ENCODE peak calls at places on chromosomes 6 and 20, in nine cellular contexts. C is left lung; W is dermis blood vessel endothelial cell; A is head of caudate nucleus; O is activated CD4-positive, alpha-beta T cell treated with anti-CD3 and anti-CD28 coated beads, Interleukin-2, amount 50 U/mL, for 48 hours; T is NCI-H1105; D is right cardiac atrium; Q is naive thymus-derived CD8-positive, alpha-beta T cell; U is Caco-2. E is an unnamed sample.

GRCh38 chr20:44057698-44058675 is 129.0 kb downstream of the JPH2 start:
- DNase-seq in W (no peak), C (no peak), A (no peak), D (no peak), O (no peak), T (peak), U (no peak), Q (no peak), E (no peak)

GRCh38 chr6:10384333-10384718 is 30.5 kb downstream of the TFAP2A start:
- DNase-seq in U (no peak), T (no peak), D (no peak), W (no peak), Q (no peak), A (no peak), C (no peak), O (no peak), E (no peak)

GRCh38 chr20:41356951-41357350 is 9.7 kb downstream of the EMILIN3 start:
- DNase-seq in D (peak), Q (no peak), A (no peak), C (peak), T (no peak), O (no peak), W (no peak), U (no peak), E (no peak)

GRCh38 chr20:2984956-2985661 is 58.3 kb upstream of the GNRH2 start:
- DNase-seq in O (peak), C (no peak), Q (no peak), U (no peak), A (no peak), T (no peak), D (no peak), W (peak), E (no peak)

GRCh38 chr20:17969276-17969883 is 562 bp downstream of the MGME1 start:
- DNase-seq in C (no peak), A (peak), T (no peak), Q (no peak), O (peak), W (peak), U (peak), D (no peak), E (peak)

GRCh38 chr20:51969191-51969590 is 166.9 kb upstream of the SALL4 start:
- DNase-seq in D (no peak), U (no peak), A (no peak), T (no peak), O (no peak), Q (no peak), C (no peak), W (no peak), E (no peak)

GRCh38 chr6:7528565-7528964 is 12.9 kb upstream of the DSP start:
- DNase-seq in D (no peak), T (no peak), O (no peak), U (no peak), Q (no peak), C (no peak), A (no peak), W (no peak), E (no peak)

GRCh38 chr20:63432577-63433061 is 39.8 kb downstream of the KCNQ2 start:
- DNase-seq in C (no peak), T (no peak), U (no peak), A (no peak), O (no peak), D (no peak), Q (no peak), W (peak), E (no peak)

GRCh38 chr6:127516676-127517273 is 2.4 kb downstream of the MTCL3 start:
- DNase-seq in C (no peak), D (no peak), W (peak), O (peak), Q (no peak), A (peak), U (peak), T (peak), E (peak)

GRCh38 chr20:34983995-34984735 is 28.5 kb downstream of the MYH7B start:
- DNase-seq in A (no peak), T (no peak), C (peak), O (no peak), W (no peak), U (no peak), Q (no peak), D (peak), E (no peak)

GRCh38 chr6:116948535-116949304 is 71.7 kb downstream of the RFX6 start:
- DNase-seq in T (no peak), O (no peak), D (no peak), Q (no peak), W (no peak), A (no peak), C (no peak), U (peak), E (no peak)

GRCh38 chr6:24982231-24982630 is 46.5 kb upstream of the RIPOR2 start:
- DNase-seq in W (no peak), C (no peak), D (no peak), O (no peak), Q (no peak), U (no peak), A (no peak), T (no peak), E (no peak)

GRCh38 chr20:58308680-58309527 is 611 bp upstream of the RAB22A start:
- DNase-seq in Q (peak), O (peak), A (peak), U (no peak), D (peak), W (peak), T (no peak), C (peak), E (peak)

GRCh38 chr6:144338474-144338873 is 53.3 kb downstream of the UTRN start:
- DNase-seq in D (no peak), U (no peak), W (no peak), Q (no peak), T (no peak), A (no peak), C (no peak), O (no peak), E (no peak)

GRCh38 chr6:44404022-44404714 is 16.7 kb downstream of the CDC5L start:
- DNase-seq in D (no peak), Q (no peak), U (no peak), A (no peak), O (no peak), C (no peak), T (no peak), W (no peak), E (no peak)

GRCh38 chr6:6560909-6561308 is 27.6 kb upstream of the LY86 start:
- DNase-seq in O (no peak), T (no peak), W (peak), D (no peak), Q (no peak), A (no peak), C (no peak), U (no peak), E (no peak)

GRCh38 chr6:42782689-42783176 is 881 bp downstream of the BICRAL start:
- DNase-seq in T (peak), O (peak), U (peak), W (peak), D (peak), A (peak), C (peak), Q (peak), E (peak)

GRCh38 chr6:3913958-3914337 is 64.8 kb downstream of the FAM50B start:
- DNase-seq in W (no peak), T (no peak), C (no peak), Q (no peak), O (no peak), D (no peak), U (no peak), A (no peak), E (no peak)

GRCh38 chr20:18679020-18679419 is 91.2 kb downstream of the DTD1 start:
- DNase-seq in W (no peak), O (no peak), Q (no peak), T (peak), C (no peak), A (no peak), U (no peak), D (no peak), E (no peak)

GRCh38 chr6:37176268-37177082 is 6.5 kb downstream of the PIM1 start:
- DNase-seq in U (no peak), A (no peak), O (no peak), C (no peak), T (no peak), W (no peak), Q (no peak), D (no peak), E (no peak)

GRCh38 chr20:62501801-62502495 is 26.2 kb upstream of the GATA5 start:
- DNase-seq in A (no peak), T (no peak), C (no peak), U (no peak), O (peak), Q (no peak), W (peak), D (no peak), E (no peak)

GRCh38 chr20:25315418-25316210 is 67.7 kb downstream of the PYGB start:
- DNase-seq in W (no peak), T (no peak), D (no peak), Q (no peak), O (no peak), A (no peak), U (no peak), C (peak), E (peak)

GRCh38 chr6:117992856-117993255 is 85.8 kb downstream of the SLC35F1 start:
- DNase-seq in O (no peak), A (peak), W (no peak), C (no peak), Q (no peak), D (no peak), T (peak), U (no peak), E (no peak)

GRCh38 chr20:4490595-4491280 is 231.0 kb upstream of the PRND start:
- DNase-seq in D (no peak), O (no peak), W (no peak), T (no peak), A (no peak), C (no peak), Q (no peak), U (no peak), E (no peak)

GRCh38 chr6:35385457-35386202 is 43.3 kb downstream of the PPARD start:
- DNase-seq in U (no peak), C (no peak), Q (no peak), O (no peak), W (no peak), A (no peak), D (peak), T (no peak), E (peak)

GRCh38 chr6:35781290-35781689 is 471 bp downstream of the CLPSL1 start:
- DNase-seq in D (no peak), W (no peak), T (no peak), C (no peak), Q (no peak), U (no peak), O (no peak), A (no peak), E (no peak)

GRCh38 chr6:121142093-121142492 is 192.2 kb downstream of the TBC1D32 start:
- DNase-seq in U (no peak), A (no peak), T (no peak), D (no peak), O (no peak), W (no peak), C (no peak), Q (no peak), E (no peak)

GRCh38 chr20:24048014-24048611 is 59.5 kb upstream of the GGTLC1 start:
- DNase-seq in T (no peak), O (no peak), U (no peak), W (no peak), C (no peak), D (no peak), Q (no peak), A (no peak), E (no peak)

GRCh38 chr20:43800186-43800585 is 73.4 kb upstream of the GTSF1L start:
- DNase-seq in D (no peak), T (no peak), U (no peak), A (no peak), Q (no peak), C (no peak), W (no peak), O (no peak), E (no peak)

GRCh38 chr20:36830791-36831691 is 44.9 kb upstream of the TLDC2 start:
- DNase-seq in A (peak), C (no peak), U (no peak), Q (no peak), T (no peak), W (peak), O (no peak), D (peak), E (no peak)

GRCh38 chr6:36197739-36198221 is 1.2 kb downstream of the BRPF3 start:
- DNase-seq in Q (no peak), W (no peak), C (no peak), O (peak), D (peak), T (no peak), A (peak), U (no peak), E (no peak)

GRCh38 chr6:106145741-106146227 is 59.6 kb downstream of the PRDM1 start:
- DNase-seq in C (no peak), T (no peak), W (no peak), A (no peak), O (peak), D (no peak), Q (no peak), U (no peak), E (no peak)

GRCh38 chr6:31378062-31378720 is 21.2 kb upstream of the HLA-B start:
- DNase-seq in T (no peak), O (no peak), C (no peak), A (no peak), W (no peak), U (no peak), D (no peak), Q (no peak), E (no peak)